ENCODE peak calls at places on chromosomes 1 and 21, in five cellular contexts. X is psoas muscle, C is OCI-LY7, Q is AG09309, J is MCF 10A. W is an unnamed sample.

GRCh38 chr1:117818456-117818855 is 111.0 kb downstream of the GDAP2 start:
- DNase-seq in X (no peak), C (no peak), Q (no peak), J (no peak), W (no peak)

GRCh38 chr1:72567511-72567910 is 285.2 kb upstream of the NEGR1 start:
- DNase-seq in X (no peak), C (no peak), Q (no peak), J (peak; percentile 18), W (no peak)

GRCh38 chr1:59008599-59009347 is 224.9 kb upstream of the JUN start:
- DNase-seq in X (peak; percentile 47), C (no peak), Q (no peak), J (peak; percentile 10), W (no peak)

GRCh38 chr1:161817155-161817730 is 51.1 kb downstream of the ATF6 start:
- DNase-seq in X (no peak), C (no peak), Q (no peak), J (no peak), W (no peak)

GRCh38 chr21:41613421-41613998 is 105.6 kb upstream of the TMPRSS2 start:
- DNase-seq in X (no peak), C (no peak), Q (no peak), J (no peak), W (no peak)

GRCh38 chr21:42063578-42064521 is 7.3 kb upstream of the UMODL1 start:
- DNase-seq in X (no peak), C (peak; percentile 92), Q (no peak), J (peak; percentile 76), W (peak; percentile 58)

GRCh38 chr1:226524547-226524946 is 24.0 kb upstream of the STUM start:
- DNase-seq in X (no peak), C (no peak), Q (no peak), J (no peak), W (no peak)

GRCh38 chr21:32392880-32393676 is at the start of gene URB1:
- DNase-seq in X (peak; percentile 93), C (peak; percentile 91), Q (no peak), J (peak; percentile 86), W (peak; percentile 96)

GRCh38 chr1:234768569-234769283 is 158.7 kb upstream of the IRF2BP2 start:
- DNase-seq in X (no peak), C (no peak), Q (no peak), J (no peak), W (no peak)

GRCh38 chr1:209048961-209049669 is 534.4 kb upstream of the CAMK1G start:
- DNase-seq in X (no peak), C (no peak), Q (no peak), J (no peak), W (no peak)

GRCh38 chr1:175419684-175420490 is 227.3 kb upstream of the KIAA0040 start:
- DNase-seq in X (no peak), C (no peak), Q (no peak), J (no peak), W (no peak)

GRCh38 chr1:117654485-117655219 is 48.8 kb downstream of the TENT5C start:
- DNase-seq in X (no peak), C (peak; percentile 95), Q (no peak), J (peak; percentile 55), W (peak; percentile 73)

GRCh38 chr1:43774359-43774758 is 67.0 kb downstream of the ST3GAL3 start:
- DNase-seq in X (no peak), C (no peak), Q (peak; percentile 46), J (peak; percentile 86), W (no peak)

GRCh38 chr1:24975391-24975790 is 45.3 kb upstream of the RUNX3 start:
- DNase-seq in X (no peak), C (peak; percentile 29), Q (no peak), J (no peak), W (no peak)

GRCh38 chr21:31354122-31354521 is 10.1 kb upstream of the TIAM1 start:
- DNase-seq in X (no peak), C (no peak), Q (no peak), J (peak; percentile 84), W (no peak)

GRCh38 chr1:157955269-157955668 is 38.2 kb upstream of the KIRREL1 start:
- DNase-seq in X (no peak), C (no peak), Q (no peak), J (no peak), W (no peak)
- TF ChIP-seq CTCF in X (no peak), C (no peak), Q (no peak), J (no peak), W (no peak)

GRCh38 chr1:201498621-201499020 is 8.3 kb downstream of the CSRP1 start:
- DNase-seq in X (no peak), C (no peak), Q (no peak), J (no peak), W (no peak)
- TF ChIP-seq CTCF in X (no peak), C (no peak), Q (no peak), J (no peak), W (no peak)

GRCh38 chr21:44817914-44818635 is at the start of gene SUMO3:
- DNase-seq in X (peak; percentile 86), C (peak; percentile 88), Q (no peak), J (peak; percentile 60), W (peak; percentile 98)
- TF ChIP-seq CTCF in X (no peak), C (no peak), Q (no peak), J (no peak), W (no peak)

GRCh38 chr1:28108006-28108405 is 19.6 kb upstream of the EYA3 start:
- DNase-seq in X (no peak), C (no peak), Q (no peak), J (no peak), W (no peak)
- TF ChIP-seq CTCF in X (no peak), C (no peak), Q (no peak), J (no peak), W (no peak)

GRCh38 chr1:168091063-168091462 is 45.7 kb downstream of the GPR161 start:
- DNase-seq in X (no peak), C (no peak), Q (no peak), J (no peak), W (no peak)

GRCh38 chr1:168092151-168092550 is 44.6 kb downstream of the GPR161 start:
- DNase-seq in X (no peak), C (no peak), Q (no peak), J (no peak), W (no peak)

GRCh38 chr1:168093616-168094015 is 43.1 kb downstream of the GPR161 start:
- DNase-seq in X (no peak), C (no peak), Q (no peak), J (no peak), W (no peak)

GRCh38 chr1:168091720-168092119 is 45.0 kb downstream of the GPR161 start:
- DNase-seq in X (no peak), C (no peak), Q (no peak), J (no peak), W (no peak)

GRCh38 chr1:168092566-168093355 is 44.0 kb downstream of the GPR161 start:
- DNase-seq in X (no peak), C (no peak), Q (no peak), J (peak; percentile 57), W (no peak)
- TF ChIP-seq CTCF in X (peak; percentile 17), C (peak; percentile 22), Q (peak; percentile 45), J (peak; percentile 61), W (no peak)

DNA sequence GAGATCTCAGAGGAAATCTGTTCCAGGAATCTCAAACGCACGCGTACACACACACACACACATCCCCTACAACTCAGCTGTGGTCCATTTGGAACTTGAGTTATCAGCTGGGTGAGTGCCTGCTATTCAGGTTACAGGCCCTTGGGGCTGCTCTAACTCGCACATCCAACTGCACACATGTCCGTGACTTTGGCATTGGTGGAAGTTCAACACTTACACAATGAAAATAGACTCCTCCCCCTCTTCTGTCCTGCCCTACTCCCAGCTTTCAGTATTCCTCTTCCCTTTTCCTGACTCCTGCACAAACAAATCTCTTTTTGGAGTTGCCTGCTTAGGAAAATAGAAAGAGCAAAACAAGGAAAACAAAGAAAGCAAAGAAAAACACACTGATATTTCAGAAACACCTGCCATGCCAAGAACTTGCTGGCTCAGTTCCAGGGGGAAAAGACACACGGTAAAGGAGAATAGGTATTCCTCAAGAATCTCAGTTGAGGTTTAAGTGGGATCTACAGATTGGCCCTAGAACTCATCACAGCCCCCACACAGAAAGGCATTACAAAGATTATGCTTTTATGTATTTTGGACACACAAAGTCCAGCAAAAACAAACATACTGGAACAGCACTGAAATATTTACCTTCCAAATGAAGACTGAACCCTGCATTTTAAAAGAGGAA is 140.8 kb downstream of the TGFBR3 start:
- DNase-seq in X (peak; percentile 60), C (no peak), Q (no peak), J (peak; percentile 40), W (no peak)
- TF ChIP-seq CTCF in X (peak; percentile 25), C (no peak), Q (no peak), J (no peak), W (no peak)